ENCODE peak calls at places on chromosomes 6 and 20, in five cellular contexts. V is MM.1S, B is HFF-Myc, W is sigmoid colon, U is cardiac muscle cell. E is an unnamed sample.

GRCh38 chr20:49889943-49890650 is 25.2 kb downstream of the SPATA2 start:
- DNase-seq in V (no peak), B (no peak), W (peak), U (no peak), E (no peak)

GRCh38 chr6:15946701-15947390 is 182.0 kb upstream of the MYLIP start:
- DNase-seq in B (no peak), V (no peak), U (no peak), W (no peak), E (no peak)

GRCh38 chr6:16819752-16820151 is 58.5 kb upstream of the ATXN1 start:
- DNase-seq in V (no peak), B (no peak), W (no peak), U (no peak), E (no peak)

GRCh38 chr6:25050356-25050755 is 114.6 kb upstream of the RIPOR2 start:
- DNase-seq in W (no peak), U (peak), B (peak), V (no peak), E (no peak)

GRCh38 chr20:48723308-48724264 is 104.2 kb downstream of the PREX1 start:
- DNase-seq in V (no peak), W (peak), U (peak), B (no peak), E (no peak)

GRCh38 chr20:51348866-51349265 is 193.7 kb downstream of the NFATC2 start:
- DNase-seq in W (no peak), V (no peak), U (no peak), B (no peak), E (no peak)

GRCh38 chr20:62688855-62689460 is 19.7 kb upstream of the NTSR1 start:
- DNase-seq in B (no peak), U (no peak), W (no peak), V (no peak), E (no peak)

GRCh38 chr6:43796910-43797890 is 27.2 kb downstream of the VEGFA start:
- DNase-seq in W (no peak), V (no peak), B (no peak), U (no peak), E (no peak)

GRCh38 chr20:62704341-62704948 is 4.2 kb upstream of the NTSR1 start:
- DNase-seq in B (peak), U (peak), W (peak), V (no peak), E (peak)

GRCh38 chr6:139879823-139880356 is 505.4 kb upstream of the CITED2 start:
- DNase-seq in V (no peak), W (no peak), U (no peak), B (no peak), E (no peak)

GRCh38 chr6:142146828-142147662 is at the start of the genes NMBR and VTA1:
- DNase-seq in U (peak), W (peak), V (peak), B (peak), E (peak)
- H3K4me3 ChIP-seq in U (peak), W (peak), V (peak), B (peak), E (peak)

GRCh38 chr6:160041608-160042007 is 72.7 kb downstream of the IGF2R start:
- DNase-seq in W (no peak), V (no peak), U (peak), B (peak), E (no peak)
- TF ChIP-seq CTCF in W (no peak), V (no peak), U (peak), B (peak), E (peak)

DNA sequence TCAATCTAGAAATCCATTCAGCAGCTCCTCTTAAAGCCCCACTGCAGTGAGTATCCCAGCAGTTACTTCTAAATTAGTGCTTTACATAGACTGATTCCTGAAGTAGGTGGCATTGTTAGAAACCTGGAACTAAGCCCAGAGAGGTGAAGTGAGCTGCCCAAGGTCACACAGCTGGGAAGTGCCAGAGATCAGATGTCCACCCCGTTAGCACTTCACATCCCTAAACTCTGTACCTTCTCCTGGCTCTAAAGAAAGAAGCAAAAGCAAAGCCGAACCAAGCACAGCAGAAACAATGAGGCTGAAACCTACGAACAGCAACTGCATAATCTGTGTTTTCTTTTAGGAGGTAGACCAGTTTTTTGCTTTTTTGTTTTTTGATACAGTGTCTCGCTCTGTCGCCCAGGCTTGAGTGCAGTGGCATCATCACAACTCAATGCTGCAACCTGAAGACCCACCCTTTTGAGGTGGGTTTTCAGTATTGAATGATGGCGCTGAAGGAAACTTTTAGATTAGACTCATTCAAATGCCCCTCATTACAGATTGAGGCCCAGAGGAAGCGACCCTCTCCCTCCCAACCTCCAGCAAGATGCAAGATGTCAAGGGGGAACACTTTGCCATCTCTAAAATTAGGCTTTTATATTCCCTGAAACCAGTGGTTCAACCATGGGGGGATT is 3.2 kb upstream of the ZMYND8 start:
- DNase-seq in U (no peak), B (no peak), V (no peak), W (no peak), E (no peak)
- H3K4me3 ChIP-seq in U (no peak), B (peak), V (no peak), W (no peak), E (no peak)

GRCh38 chr6:6057442-6058053 is 50.8 kb upstream of the NRN1 start:
- DNase-seq in V (peak), B (peak), U (peak), W (no peak), E (peak)
- TF ChIP-seq CTCF in V (peak), B (peak), U (peak), W (peak), E (peak)

DNA sequence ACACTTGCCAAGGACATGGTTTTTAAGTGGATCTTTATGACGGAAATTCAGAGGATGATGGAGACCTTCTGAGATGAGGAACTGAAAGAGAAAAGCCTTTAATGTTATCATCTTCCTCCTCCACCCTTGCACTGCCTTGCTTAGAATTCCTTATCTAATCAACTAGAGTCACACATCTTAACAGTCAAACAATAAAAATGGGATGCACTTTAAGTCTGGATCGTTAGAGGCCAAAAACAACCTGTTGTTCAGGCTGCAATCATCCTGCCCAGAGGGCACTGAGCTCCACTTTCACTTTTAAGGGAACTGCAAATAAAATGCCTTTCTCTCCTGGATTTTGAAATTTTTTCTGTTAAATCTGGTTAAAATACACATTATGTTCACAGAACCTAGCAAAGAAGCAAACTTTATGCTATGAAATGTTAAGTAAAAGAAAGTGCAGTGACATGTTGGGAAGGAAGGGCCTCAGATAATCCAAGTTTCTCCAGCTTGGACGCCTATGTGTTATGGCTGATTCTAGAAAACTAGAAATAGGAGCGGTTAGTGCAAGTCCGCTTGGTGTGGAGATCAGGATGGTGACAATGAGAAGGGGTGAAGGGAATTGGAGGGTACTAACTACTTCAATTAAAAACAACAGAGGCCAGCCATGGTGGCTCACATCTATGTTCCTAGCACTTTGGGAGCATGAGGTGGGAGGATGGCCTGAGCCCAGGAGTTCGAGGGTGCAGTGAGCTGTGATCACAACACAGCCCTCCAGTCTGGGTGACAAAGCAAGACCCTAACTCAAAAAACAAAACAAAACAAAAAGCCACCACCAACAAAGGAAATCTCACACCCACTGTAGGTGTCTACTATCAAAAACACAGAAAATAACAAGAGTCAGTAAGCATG is 66.4 kb upstream of the KIF13A start:
- DNase-seq in V (no peak), U (no peak), W (no peak), B (no peak), E (no peak)
- H3K4me3 ChIP-seq in V (no peak), U (no peak), W (no peak), B (no peak), E (no peak)

DNA sequence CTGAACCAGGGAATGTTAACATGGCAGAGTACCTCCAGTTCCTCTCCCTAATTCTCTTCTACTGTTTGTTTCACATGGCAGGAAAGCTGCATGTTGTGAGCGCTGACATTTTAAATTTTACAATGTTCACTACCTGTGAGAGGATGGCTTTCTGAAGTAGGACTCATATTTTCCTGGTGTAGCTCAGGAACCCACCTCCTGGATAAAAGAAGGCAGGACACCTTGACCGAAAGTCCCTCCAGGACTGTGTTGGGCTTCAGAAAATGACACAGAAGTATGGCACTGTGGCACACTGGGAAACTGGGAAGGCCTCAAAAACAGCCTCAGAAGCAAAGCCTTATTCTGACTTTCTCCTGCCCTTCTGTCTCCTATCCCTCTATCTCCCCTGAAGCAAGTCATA is 33.3 kb downstream of the PTPRK start:
- DNase-seq in V (no peak), W (no peak), U (no peak), B (no peak), E (no peak)
- TF ChIP-seq CTCF in V (peak), W (no peak), U (peak), B (peak), E (peak)

GRCh38 chr6:157379656-157380457 is 1.1 kb upstream of the ZDHHC14 start:
- DNase-seq in V (peak), U (peak), W (peak), B (peak), E (peak)

GRCh38 chr6:157380458-157380778 is 572 bp upstream of the ZDHHC14 start:
- DNase-seq in B (no peak), V (no peak), U (no peak), W (no peak), E (no peak)

GRCh38 chr6:157374889-157375443 is 6.0 kb upstream of the ZDHHC14 start:
- DNase-seq in V (no peak), W (no peak), U (no peak), B (no peak), E (no peak)

GRCh38 chr6:157376241-157376640 is 4.7 kb upstream of the ZDHHC14 start:
- DNase-seq in W (no peak), B (no peak), V (no peak), U (no peak), E (no peak)

DNA sequence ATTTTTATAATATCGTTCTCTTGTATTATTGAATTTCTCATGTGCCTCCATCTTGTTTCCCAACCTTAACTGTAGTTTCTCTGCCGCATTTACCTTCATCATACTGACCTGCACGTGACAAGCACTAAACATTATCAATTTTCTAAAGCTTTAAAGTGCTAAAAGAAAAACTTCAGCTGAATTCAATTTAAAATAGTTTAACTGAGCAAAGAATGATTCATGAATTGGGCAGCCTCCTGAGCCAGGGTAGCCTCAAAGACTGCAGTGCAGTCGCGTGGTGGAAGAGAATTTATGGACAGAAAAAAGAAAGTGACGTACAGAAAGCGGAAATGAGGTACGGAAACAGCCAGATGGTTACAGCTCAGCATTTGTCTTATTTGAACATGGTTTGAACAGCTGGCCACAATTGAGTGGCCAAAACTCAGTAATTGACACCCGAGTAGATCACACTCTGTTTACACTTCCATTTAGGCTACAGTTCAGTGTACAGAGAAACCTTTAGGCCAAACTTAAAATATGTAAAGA is 4.2 kb upstream of the ZDHHC14 start:
- DNase-seq in B (no peak), V (peak), U (no peak), W (no peak), E (no peak)
- H3K4me3 ChIP-seq in B (no peak), V (no peak), U (no peak), W (no peak), E (no peak)

DNA sequence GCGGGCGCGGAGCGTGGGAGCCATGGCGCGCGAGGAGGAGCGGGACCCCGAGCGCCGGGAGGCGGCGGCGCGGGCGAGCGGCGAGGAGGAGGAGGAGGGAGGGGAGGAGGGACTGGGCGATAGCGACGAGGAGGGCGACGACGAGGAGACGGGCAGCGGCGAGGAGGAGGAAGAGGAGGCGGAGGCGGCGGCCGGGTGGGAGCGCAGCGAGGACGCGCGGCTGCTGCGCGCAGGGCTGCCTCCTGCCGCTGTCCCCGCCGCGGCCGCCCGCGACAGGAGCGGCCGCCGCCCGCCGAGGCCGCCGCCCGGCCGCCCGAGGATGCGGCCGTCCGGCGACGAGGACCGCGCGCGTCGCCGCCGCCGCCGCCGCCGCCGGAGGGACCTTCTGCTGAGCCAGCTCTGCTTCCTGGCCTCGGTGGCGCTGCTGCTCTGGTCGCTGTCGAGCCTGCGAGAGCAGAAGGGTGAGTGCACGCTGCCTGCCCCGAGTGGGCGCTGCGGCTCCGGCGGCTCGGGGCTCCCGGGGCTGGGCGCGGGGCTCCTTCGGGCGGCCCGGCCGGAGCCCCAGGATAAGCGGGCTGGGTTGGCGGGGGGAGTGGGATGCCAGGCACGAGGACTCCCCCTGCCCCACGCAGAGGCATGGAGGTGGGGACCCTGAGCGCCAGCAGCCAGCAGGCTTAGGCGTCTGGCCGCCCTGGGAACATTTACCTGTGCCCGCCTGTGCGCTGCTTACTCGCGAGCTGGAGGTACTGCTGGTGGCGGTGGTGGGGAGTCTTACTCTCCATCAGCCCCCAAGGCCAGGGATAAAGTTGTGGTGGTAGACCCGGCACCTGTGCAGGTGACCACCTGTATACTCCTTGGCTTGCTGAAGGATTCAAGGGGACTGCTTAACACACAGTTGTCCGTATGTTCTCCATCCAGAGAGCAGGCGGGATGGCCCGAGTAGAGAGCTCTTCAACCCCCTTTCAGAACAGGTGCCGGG is at the start of gene SLC24A3:
- DNase-seq in W (peak), V (peak), U (peak), B (no peak), E (no peak)
- TF ChIP-seq CTCF in W (peak), V (peak), U (peak), B (no peak), E (no peak)

GRCh38 chr20:23083553-23084220 is 2.4 kb downstream of the CD93 start:
- DNase-seq in V (no peak), U (no peak), B (no peak), W (no peak), E (no peak)
- H3K4me3 ChIP-seq in V (no peak), U (no peak), B (no peak), W (peak), E (no peak)

GRCh38 chr20:36728986-36729385 is 16.9 kb downstream of the NDRG3 start:
- DNase-seq in U (peak), W (no peak), B (no peak), V (no peak), E (no peak)
- TF ChIP-seq CTCF in U (no peak), W (no peak), B (peak), V (no peak), E (peak)

E was measured in epithelial cell of proximal tubule.